ENCODE peak calls at places on chromosomes 16 and 17, in five cellular contexts. E, Z, S, B and X are unnamed samples.

GRCh38 chr16:12081048-12081404 is 104.5 kb downstream of the SNX29 start:
- DNase-seq in E (peak), Z (no peak), S (no peak), B (no peak), X (no peak)

GRCh38 chr16:55760665-55761035 is 72.2 kb downstream of the CES1 start:
- DNase-seq in E (no peak), Z (no peak), S (no peak), B (peak), X (no peak)

GRCh38 chr17:14341866-14342265 is 41.0 kb downstream of the HS3ST3B1 start:
- DNase-seq in E (no peak), Z (no peak), S (no peak), B (no peak), X (no peak)

GRCh38 chr17:82003411-82004381 is 19.0 kb downstream of the CENPX start:
- DNase-seq in E (no peak), Z (no peak), S (no peak), B (no peak), X (no peak)

GRCh38 chr17:42667088-42667951 is 8.2 kb downstream of the TUBG2 start:
- DNase-seq in E (no peak), Z (no peak), S (no peak), B (peak), X (no peak)

GRCh38 chr16:77171750-77172635 is 19.0 kb upstream of the MON1B start:
- DNase-seq in E (no peak), Z (peak), S (no peak), B (no peak), X (peak)

GRCh38 chr17:45436161-45436560 is 3.5 kb upstream of the ARHGAP27 start:
- DNase-seq in E (no peak), Z (no peak), S (no peak), B (no peak), X (no peak)

GRCh38 chr17:79473111-79473835 is 137.6 kb downstream of the RBFOX3 start:
- DNase-seq in E (no peak), Z (no peak), S (no peak), B (no peak), X (no peak)

GRCh38 chr17:31857920-31858646 is 961 bp downstream of the COPRS start:
- DNase-seq in E (no peak), Z (no peak), S (no peak), B (no peak), X (no peak)

GRCh38 chr16:83552193-83552592 is 255.6 kb upstream of the HSBP1 start:
- DNase-seq in E (no peak), Z (no peak), S (no peak), B (no peak), X (no peak)

GRCh38 chr17:57954421-57955182 is 610 bp downstream of the CUEDC1 start:
- DNase-seq in E (no peak), Z (peak), S (no peak), B (peak), X (no peak)

GRCh38 chr17:56699186-56699895 is 105.8 kb downstream of the NOG start:
- DNase-seq in E (no peak), Z (no peak), S (no peak), B (peak), X (no peak)

GRCh38 chr17:78532311-78532710 is 44.9 kb downstream of the DNAH17 start:
- DNase-seq in E (no peak), Z (no peak), S (no peak), B (no peak), X (no peak)

GRCh38 chr17:82399601-82400101 is 18.5 kb upstream of the HEXD start:
- DNase-seq in E (no peak), Z (no peak), S (no peak), B (no peak), X (no peak)

GRCh38 chr17:14779236-14779635 is 478.4 kb downstream of the HS3ST3B1 start:
- DNase-seq in E (no peak), Z (no peak), S (no peak), B (no peak), X (no peak)

GRCh38 chr17:79019631-79020584 is 4.1 kb upstream of the C1QTNF1 start:
- DNase-seq in E (peak), Z (no peak), S (no peak), B (peak), X (peak)

GRCh38 chr17:13582776-13583414 is 18.8 kb downstream of the HS3ST3A1 start:
- DNase-seq in E (no peak), Z (no peak), S (no peak), B (no peak), X (peak)

GRCh38 chr16:4096509-4096908 is 19.7 kb downstream of the ADCY9 start:
- DNase-seq in E (no peak), Z (no peak), S (no peak), B (no peak), X (no peak)

GRCh38 chr17:82444941-82445521 is 5.5 kb downstream of the CYBC1 start:
- DNase-seq in E (no peak), Z (no peak), S (no peak), B (no peak), X (no peak)

GRCh38 chr17:16649585-16649984 is 4.1 kb downstream of the ZNF624 start:
- DNase-seq in E (no peak), Z (no peak), S (no peak), B (no peak), X (no peak)

GRCh38 chr17:48970865-48971687 is 2.7 kb upstream of the GIP start:
- DNase-seq in E (no peak), Z (no peak), S (no peak), B (no peak), X (no peak)

GRCh38 chr16:73527191-73527590 is 479.3 kb upstream of the ZFHX3 start:
- DNase-seq in E (no peak), Z (no peak), S (no peak), B (no peak), X (no peak)

GRCh38 chr16:74738816-74739215 is 35.8 kb downstream of the FA2H start:
- DNase-seq in E (no peak), Z (no peak), S (no peak), B (no peak), X (no peak)

GRCh38 chr17:48081858-48082257 is 19.4 kb downstream of the CBX1 start:
- DNase-seq in E (no peak), Z (no peak), S (no peak), B (no peak), X (no peak)

GRCh38 chr16:11554054-11554453 is 32.7 kb downstream of the LITAF start:
- DNase-seq in E (no peak), Z (no peak), S (no peak), B (no peak), X (no peak)

GRCh38 chr17:77291591-77292386 is 151.0 kb downstream of the SEC14L1 start:
- DNase-seq in E (no peak), Z (no peak), S (no peak), B (no peak), X (no peak)

GRCh38 chr17:72569193-72569946 is 448.6 kb downstream of the SOX9 start:
- DNase-seq in E (no peak), Z (no peak), S (no peak), B (no peak), X (no peak)

GRCh38 chr16:19307587-19308241 is 22.2 kb downstream of the CLEC19A start:
- DNase-seq in E (no peak), Z (no peak), S (no peak), B (no peak), X (peak)

GRCh38 chr16:67245189-67245585 is 2.1 kb downstream of the FHOD1 start:
- DNase-seq in E (no peak), Z (no peak), S (no peak), B (peak), X (no peak)

GRCh38 chr16:81349608-81350305 is 35.0 kb downstream of the GAN start:
- DNase-seq in E (no peak), Z (no peak), S (no peak), B (no peak), X (no peak)

GRCh38 chr16:79723583-79724168 is 123.1 kb upstream of the MAF start:
- DNase-seq in E (no peak), Z (no peak), S (no peak), B (no peak), X (no peak)

GRCh38 chr17:17780941-17781590 is 55.7 kb downstream of the SREBF1 start:
- DNase-seq in E (no peak), Z (peak), S (no peak), B (no peak), X (no peak)

GRCh38 chr17:2634361-2634960 is 41.0 kb downstream of the PAFAH1B1 start:
- DNase-seq in E (no peak), Z (no peak), S (no peak), B (peak), X (no peak)

GRCh38 chr17:75876190-75876937 is 2.0 kb downstream of the TRIM47 start:
- DNase-seq in E (peak), Z (no peak), S (peak), B (peak), X (peak)